ENCODE peak calls at places on chromosomes 16 and 17, in nine cellular contexts. One of them, this sample, is unnamed. For H3K27me3, the result is how much of the 10 kb centered on the place peaks cover.

GRCh38 chr17:57651996-57652395 is 93.1 kb downstream of the CCDC182 start:
- DNase-seq in adrenal gland: peak
- DNase-seq in colonic mucosa: no peak
- DNase-seq in heart right ventricle: no peak
- DNase-seq in mammary epithelial cell: no peak
- DNase-seq in stomach: no peak
- DNase-seq in ovary: no peak
- DNase-seq in left ventricle myocardium inferior: no peak
- DNase-seq in fibroblast of lung: no peak
- DNase-seq in this sample: no peak

GRCh38 chr17:36601303-36602029 is at the start of gene MRM1:
- DNase-seq in mammary epithelial cell: peak
- DNase-seq in colonic mucosa: peak
- DNase-seq in stomach: peak
- DNase-seq in left ventricle myocardium inferior: peak
- DNase-seq in adrenal gland: peak
- DNase-seq in fibroblast of lung: peak
- DNase-seq in ovary: peak
- DNase-seq in heart right ventricle: peak
- DNase-seq in this sample: peak

GRCh38 chr17:31627960-31628359 is 231.1 kb downstream of the COPRS start:
- DNase-seq in left ventricle myocardium inferior: no peak
- DNase-seq in heart right ventricle: no peak
- DNase-seq in adrenal gland: no peak
- DNase-seq in mammary epithelial cell: peak
- DNase-seq in stomach: no peak
- DNase-seq in ovary: no peak
- DNase-seq in fibroblast of lung: peak
- DNase-seq in colonic mucosa: no peak
- DNase-seq in this sample: no peak

GRCh38 chr17:81932333-81932983 is 4.6 kb downstream of the PYCR1 start:
- DNase-seq in heart right ventricle: no peak
- DNase-seq in adrenal gland: no peak
- DNase-seq in fibroblast of lung: no peak
- DNase-seq in ovary: peak
- DNase-seq in colonic mucosa: peak
- DNase-seq in mammary epithelial cell: no peak
- DNase-seq in left ventricle myocardium inferior: no peak
- DNase-seq in stomach: no peak
- DNase-seq in this sample: no peak

GRCh38 chr17:81387235-81388060 is 7.8 kb upstream of the BAHCC1 start:
- DNase-seq in adrenal gland: peak
- DNase-seq in heart right ventricle: peak
- DNase-seq in stomach: peak
- DNase-seq in ovary: peak
- DNase-seq in fibroblast of lung: peak
- DNase-seq in colonic mucosa: peak
- DNase-seq in mammary epithelial cell: no peak
- DNase-seq in left ventricle myocardium inferior: peak
- DNase-seq in this sample: no peak

GRCh38 chr16:47142469-47143328 is 1.0 kb downstream of the NETO2 start:
- DNase-seq in colonic mucosa: peak
- DNase-seq in adrenal gland: peak
- DNase-seq in fibroblast of lung: peak
- DNase-seq in left ventricle myocardium inferior: peak
- DNase-seq in ovary: no peak
- DNase-seq in heart right ventricle: peak
- DNase-seq in mammary epithelial cell: peak
- DNase-seq in stomach: peak
- DNase-seq in this sample: no peak

GRCh38 chr17:153851-154250 is 16.5 kb downstream of the SCGB1C2 start:
- DNase-seq in ovary: no peak
- DNase-seq in heart right ventricle: no peak
- DNase-seq in mammary epithelial cell: no peak
- DNase-seq in stomach: no peak
- DNase-seq in colonic mucosa: no peak
- DNase-seq in fibroblast of lung: no peak
- DNase-seq in adrenal gland: peak
- DNase-seq in left ventricle myocardium inferior: no peak
- DNase-seq in this sample: no peak

GRCh38 chr16:12507366-12507765 is 296.3 kb downstream of the CPPED1 start:
- DNase-seq in heart right ventricle: no peak
- DNase-seq in colonic mucosa: no peak
- DNase-seq in left ventricle myocardium inferior: no peak
- DNase-seq in ovary: no peak
- DNase-seq in mammary epithelial cell: peak
- DNase-seq in stomach: no peak
- DNase-seq in adrenal gland: no peak
- DNase-seq in fibroblast of lung: no peak
- DNase-seq in this sample: no peak

GRCh38 chr17:17509601-17510425 is 13.6 kb upstream of the RASD1 start:
- DNase-seq in ovary: no peak
- DNase-seq in adrenal gland: no peak
- DNase-seq in stomach: no peak
- DNase-seq in fibroblast of lung: no peak
- DNase-seq in mammary epithelial cell: no peak
- DNase-seq in left ventricle myocardium inferior: peak
- DNase-seq in heart right ventricle: no peak
- DNase-seq in colonic mucosa: no peak
- DNase-seq in this sample: no peak

GRCh38 chr16:23436992-23437391 is 16.0 kb downstream of the COG7 start:
- DNase-seq in left ventricle myocardium inferior: no peak
- DNase-seq in stomach: no peak
- DNase-seq in mammary epithelial cell: no peak
- DNase-seq in colonic mucosa: no peak
- DNase-seq in ovary: no peak
- DNase-seq in heart right ventricle: no peak
- DNase-seq in adrenal gland: no peak
- DNase-seq in fibroblast of lung: no peak
- DNase-seq in this sample: no peak

GRCh38 chr16:75455677-75456076 is 8.8 kb downstream of the TMEM170A start:
- DNase-seq in fibroblast of lung: no peak
- DNase-seq in stomach: no peak
- DNase-seq in heart right ventricle: no peak
- DNase-seq in mammary epithelial cell: no peak
- DNase-seq in colonic mucosa: no peak
- DNase-seq in left ventricle myocardium inferior: no peak
- DNase-seq in ovary: no peak
- DNase-seq in adrenal gland: no peak
- DNase-seq in this sample: no peak

GRCh38 chr16:19283637-19284036 is 1.9 kb upstream of the CLEC19A start:
- DNase-seq in left ventricle myocardium inferior: no peak
- DNase-seq in fibroblast of lung: no peak
- DNase-seq in adrenal gland: no peak
- DNase-seq in stomach: no peak
- DNase-seq in heart right ventricle: no peak
- DNase-seq in ovary: no peak
- DNase-seq in colonic mucosa: no peak
- DNase-seq in mammary epithelial cell: peak
- DNase-seq in this sample: no peak

GRCh38 chr17:35554668-35555067 is 6.0 kb downstream of the SLFN14 start:
- DNase-seq in fibroblast of lung: no peak
- DNase-seq in ovary: no peak
- DNase-seq in heart right ventricle: no peak
- DNase-seq in left ventricle myocardium inferior: no peak
- DNase-seq in adrenal gland: no peak
- DNase-seq in mammary epithelial cell: no peak
- DNase-seq in colonic mucosa: no peak
- DNase-seq in stomach: no peak
- DNase-seq in this sample: no peak

GRCh38 chr16:68746951-68747350 is 9.9 kb downstream of the CDH1 start:
- DNase-seq in mammary epithelial cell: no peak
- DNase-seq in ovary: no peak
- DNase-seq in fibroblast of lung: no peak
- DNase-seq in adrenal gland: no peak
- DNase-seq in stomach: no peak
- DNase-seq in left ventricle myocardium inferior: no peak
- DNase-seq in heart right ventricle: no peak
- DNase-seq in colonic mucosa: no peak
- DNase-seq in this sample: no peak

GRCh38 chr16:24820522-24820921 is 25.2 kb upstream of the SLC5A11 start:
- DNase-seq in adrenal gland: no peak
- DNase-seq in ovary: no peak
- DNase-seq in left ventricle myocardium inferior: no peak
- DNase-seq in heart right ventricle: no peak
- DNase-seq in stomach: no peak
- DNase-seq in fibroblast of lung: no peak
- DNase-seq in mammary epithelial cell: no peak
- DNase-seq in colonic mucosa: no peak
- DNase-seq in this sample: no peak

GRCh38 chr17:8073627-8074485 is 13.7 kb downstream of the ALOX12B start:
- DNase-seq in fibroblast of lung: peak
- DNase-seq in left ventricle myocardium inferior: peak
- DNase-seq in colonic mucosa: peak
- DNase-seq in stomach: peak
- DNase-seq in adrenal gland: peak
- DNase-seq in mammary epithelial cell: peak
- DNase-seq in ovary: peak
- DNase-seq in heart right ventricle: peak
- DNase-seq in this sample: peak

GRCh38 chr17:8075081-8075480 is 12.4 kb downstream of the ALOX12B start:
- DNase-seq in heart right ventricle: no peak
- DNase-seq in ovary: no peak
- DNase-seq in stomach: no peak
- DNase-seq in fibroblast of lung: no peak
- DNase-seq in adrenal gland: no peak
- DNase-seq in mammary epithelial cell: no peak
- DNase-seq in colonic mucosa: no peak
- DNase-seq in left ventricle myocardium inferior: no peak
- DNase-seq in this sample: no peak

GRCh38 chr17:8071496-8071895 is 16.0 kb downstream of the ALOX12B start:
- DNase-seq in left ventricle myocardium inferior: no peak
- DNase-seq in heart right ventricle: no peak
- DNase-seq in ovary: no peak
- DNase-seq in stomach: no peak
- DNase-seq in adrenal gland: no peak
- DNase-seq in fibroblast of lung: no peak
- DNase-seq in colonic mucosa: no peak
- DNase-seq in mammary epithelial cell: no peak
- DNase-seq in this sample: no peak

GRCh38 chr17:8072727-8073461 is 14.6 kb downstream of the ALOX12B start:
- DNase-seq in colonic mucosa: no peak
- DNase-seq in left ventricle myocardium inferior: no peak
- DNase-seq in fibroblast of lung: no peak
- DNase-seq in adrenal gland: no peak
- DNase-seq in heart right ventricle: no peak
- DNase-seq in stomach: no peak
- DNase-seq in mammary epithelial cell: no peak
- DNase-seq in ovary: no peak
- DNase-seq in this sample: peak

DNA sequence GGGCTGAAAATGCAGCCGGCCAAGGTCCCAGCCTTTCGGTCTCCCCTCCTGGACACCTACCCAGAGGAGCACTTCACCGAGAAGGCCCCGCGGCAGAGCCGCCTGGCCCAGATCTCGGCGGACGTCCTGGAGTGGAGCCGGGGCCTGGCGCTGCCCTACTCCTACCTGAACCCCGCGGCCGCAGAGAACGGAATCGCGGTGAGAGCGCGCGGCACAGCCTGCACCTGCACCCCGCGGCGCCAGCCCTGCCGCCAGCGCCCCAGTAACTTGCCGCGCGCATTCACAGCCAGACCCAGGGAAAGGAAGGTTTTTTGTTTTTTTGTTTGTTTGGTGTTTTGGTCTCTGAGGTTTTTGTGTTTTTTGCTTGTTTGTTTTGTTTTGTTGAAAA is 15.2 kb downstream of the ALOX12B start:
- DNase-seq in fibroblast of lung: no peak
- DNase-seq in adrenal gland: no peak
- DNase-seq in left ventricle myocardium inferior: no peak
- DNase-seq in ovary: no peak
- DNase-seq in stomach: no peak
- DNase-seq in mammary epithelial cell: no peak
- DNase-seq in colonic mucosa: no peak
- DNase-seq in heart right ventricle: no peak
- DNase-seq in this sample: no peak
- H3K27me3 ChIP-seq in fibroblast of lung: under half
- H3K27me3 ChIP-seq in adrenal gland: half or more
- H3K27me3 ChIP-seq in left ventricle myocardium inferior: half or more
- H3K27me3 ChIP-seq in ovary: under half
- H3K27me3 ChIP-seq in stomach: under half
- H3K27me3 ChIP-seq in mammary epithelial cell: under half
- H3K27me3 ChIP-seq in colonic mucosa: under half
- H3K27me3 ChIP-seq in heart right ventricle: half or more
- H3K27me3 ChIP-seq in this sample: under half

DNA sequence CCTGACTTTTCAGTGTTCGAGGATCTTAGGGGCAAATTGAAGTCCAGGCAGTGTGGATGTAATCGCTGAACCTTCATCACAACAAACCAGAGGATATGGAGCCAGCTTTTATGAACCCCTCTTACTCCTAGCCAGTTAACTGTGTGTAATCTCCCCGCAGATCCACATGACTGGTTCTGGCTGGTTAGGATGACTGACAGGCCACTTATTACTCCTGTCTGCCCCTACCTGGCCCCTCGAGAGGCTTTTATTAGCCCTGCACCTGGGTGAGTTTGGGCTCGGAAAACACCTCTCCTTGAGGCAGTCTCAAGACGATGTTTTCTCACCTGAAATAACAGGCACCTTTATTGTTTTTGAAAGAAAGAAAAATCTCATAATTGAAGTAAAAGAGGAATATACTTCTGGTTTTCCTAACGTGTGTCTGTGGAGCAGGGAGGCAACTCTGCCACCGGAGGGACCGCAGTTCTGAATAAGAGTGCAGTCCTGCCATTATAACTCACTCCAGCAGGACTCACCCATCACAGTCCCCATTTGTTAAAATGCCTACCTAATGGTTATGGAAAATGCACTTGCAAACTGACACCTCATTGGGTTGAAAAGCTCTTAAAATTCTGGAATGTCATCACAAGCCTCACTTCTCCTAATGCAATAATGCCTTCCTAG is 291.9 kb upstream of the N4BP1 start:
- DNase-seq in colonic mucosa: no peak
- DNase-seq in stomach: no peak
- DNase-seq in left ventricle myocardium inferior: no peak
- DNase-seq in mammary epithelial cell: no peak
- DNase-seq in adrenal gland: no peak
- DNase-seq in ovary: no peak
- DNase-seq in heart right ventricle: no peak
- DNase-seq in fibroblast of lung: peak
- DNase-seq in this sample: no peak
- TF ChIP-seq CTCF in colonic mucosa: no peak
- TF ChIP-seq CTCF in stomach: no peak
- TF ChIP-seq CTCF in left ventricle myocardium inferior: no peak
- TF ChIP-seq CTCF in mammary epithelial cell: no peak
- TF ChIP-seq CTCF in adrenal gland: no peak
- TF ChIP-seq CTCF in ovary: no peak
- TF ChIP-seq CTCF in heart right ventricle: no peak
- TF ChIP-seq CTCF in fibroblast of lung: peak
- TF ChIP-seq CTCF in this sample: no peak

GRCh38 chr17:48513653-48514482 is 16.9 kb downstream of the HOXB1 start:
- DNase-seq in adrenal gland: no peak
- DNase-seq in ovary: no peak
- DNase-seq in colonic mucosa: no peak
- DNase-seq in stomach: no peak
- DNase-seq in left ventricle myocardium inferior: no peak
- DNase-seq in heart right ventricle: no peak
- DNase-seq in fibroblast of lung: no peak
- DNase-seq in mammary epithelial cell: no peak
- DNase-seq in this sample: no peak
- H3K27me3 ChIP-seq in adrenal gland: under half
- H3K27me3 ChIP-seq in ovary: under half
- H3K27me3 ChIP-seq in colonic mucosa: under half
- H3K27me3 ChIP-seq in stomach: under half
- H3K27me3 ChIP-seq in left ventricle myocardium inferior: half or more
- H3K27me3 ChIP-seq in heart right ventricle: half or more
- H3K27me3 ChIP-seq in fibroblast of lung: under half
- H3K27me3 ChIP-seq in mammary epithelial cell: under half
- H3K27me3 ChIP-seq in this sample: under half

GRCh38 chr16:54817432-54817831 is 113.2 kb upstream of the IRX5 start:
- DNase-seq in ovary: no peak
- DNase-seq in adrenal gland: no peak
- DNase-seq in fibroblast of lung: no peak
- DNase-seq in left ventricle myocardium inferior: no peak
- DNase-seq in colonic mucosa: no peak
- DNase-seq in mammary epithelial cell: peak
- DNase-seq in heart right ventricle: no peak
- DNase-seq in stomach: peak
- DNase-seq in this sample: no peak
- TF ChIP-seq CTCF in ovary: no peak
- TF ChIP-seq CTCF in adrenal gland: no peak
- TF ChIP-seq CTCF in fibroblast of lung: no peak
- TF ChIP-seq CTCF in left ventricle myocardium inferior: peak
- TF ChIP-seq CTCF in colonic mucosa: no peak
- TF ChIP-seq CTCF in mammary epithelial cell: peak
- TF ChIP-seq CTCF in heart right ventricle: peak
- TF ChIP-seq CTCF in stomach: peak
- TF ChIP-seq CTCF in this sample: no peak

This sample was measured in CD4-positive, alpha-beta T cell.